ENCODE peak calls at places on chromosomes 5 and 9, in nine cellular contexts. G is HFF-Myc, T is Peyer's patch, D is GM12891, Q is hippocampal formation, E is NCI-H510A treated with DMSO at 0.1 percent for 48 hours, O is NCI-H1092, N is T-helper 9 cell, L is fibroblast of lung. U is an unnamed sample.

GRCh38 chr9:104780796-104781395 is 17.0 kb downstream of the NIPSNAP3B start:
- DNase-seq in G (no peak), T (no peak), D (no peak), Q (no peak), E (peak; percentile 35), O (no peak), N (no peak), L (peak; percentile 12), U (no peak)

GRCh38 chr5:109479260-109479860 is 69.6 kb upstream of the PJA2 start:
- DNase-seq in G (no peak), T (no peak), D (no peak), Q (no peak), E (no peak), O (no peak), N (no peak), L (peak; percentile 23), U (no peak)

GRCh38 chr9:97510797-97511761 is 9.6 kb downstream of the TMOD1 start:
- DNase-seq in G (peak; percentile 40), T (no peak), D (no peak), Q (no peak), E (no peak), O (no peak), N (no peak), L (peak; percentile 79), U (no peak)

GRCh38 chr5:139828207-139828895 is 32.7 kb downstream of the PSD2 start:
- DNase-seq in G (no peak), T (no peak), D (no peak), Q (peak; percentile 74), E (no peak), O (no peak), N (no peak), L (no peak), U (no peak)

GRCh38 chr9:134591082-134591571 is 50.5 kb upstream of the COL5A1 start:
- DNase-seq in G (no peak), T (peak; percentile 17), D (no peak), Q (no peak), E (no peak), O (no peak), N (no peak), L (peak; percentile 27), U (no peak)

GRCh38 chr5:23742701-23743100 is 235.3 kb downstream of the PRDM9 start:
- DNase-seq in G (no peak), T (no peak), D (no peak), Q (no peak), E (no peak), O (no peak), N (no peak), L (no peak), U (no peak)

GRCh38 chr5:128258387-128258786 is 174.8 kb downstream of the SLC12A2 start:
- DNase-seq in G (no peak), T (no peak), D (no peak), Q (no peak), E (no peak), O (no peak), N (no peak), L (no peak), U (no peak)

GRCh38 chr9:3181049-3181953 is 337.4 kb upstream of the PUM3 start:
- DNase-seq in G (no peak), T (no peak), D (peak; percentile 24), Q (no peak), E (peak; percentile 46), O (peak; percentile 86), N (no peak), L (peak; percentile 18), U (peak; percentile 50)

GRCh38 chr5:126777257-126777973 is 479 bp downstream of the LMNB1 start:
- DNase-seq in G (no peak), T (peak; percentile 81), D (no peak), Q (peak; percentile 56), E (no peak), O (peak; percentile 30), N (peak; percentile 43), L (peak; percentile 70), U (peak; percentile 61)

GRCh38 chr9:136022731-136023400 is 61.7 kb upstream of the UBAC1 start:
- DNase-seq in G (no peak), T (no peak), D (no peak), Q (no peak), E (no peak), O (no peak), N (no peak), L (no peak), U (no peak)

GRCh38 chr9:111662851-111663823 is 1.7 kb downstream of the GNG10 start:
- DNase-seq in G (no peak), T (no peak), D (peak; percentile 11), Q (no peak), E (no peak), O (no peak), N (no peak), L (no peak), U (no peak)

U was measured in thyroid gland.